ENCODE peak calls at places on chromosomes 4 and X, in six cellular contexts. L, A, P, I, F and U are unnamed samples.

GRCh38 chr4:141046255-141046654 is 87.0 kb downstream of the RNF150 start:
- DNase-seq in L (no peak), A (no peak), P (no peak), I (peak), F (peak), U (peak)

GRCh38 chrX:46912673-46913491 is 661 bp downstream of the JADE3 start:
- DNase-seq in L (peak), A (peak), P (no peak), I (peak), F (no peak), U (peak)

GRCh38 chr4:105057370-105058096 is 89.1 kb upstream of the TET2 start:
- DNase-seq in L (no peak), A (no peak), P (no peak), I (no peak), F (no peak), U (no peak)

GRCh38 chr4:40530961-40531635 is 98.6 kb downstream of the RBM47 start:
- DNase-seq in L (peak), A (no peak), P (no peak), I (no peak), F (no peak), U (no peak)

GRCh38 chr4:101022151-101023024 is 324.9 kb downstream of the PPP3CA start:
- DNase-seq in L (no peak), A (no peak), P (no peak), I (no peak), F (no peak), U (peak)

GRCh38 chr4:31291238-31291637 is 571.1 kb downstream of the PCDH7 start:
- DNase-seq in L (no peak), A (no peak), P (no peak), I (no peak), F (no peak), U (no peak)

GRCh38 chrX:49282647-49283011 is 13.0 kb downstream of the PPP1R3F start:
- DNase-seq in L (no peak), A (no peak), P (no peak), I (no peak), F (peak), U (peak)

GRCh38 chrX:17443546-17443945 is 68.5 kb downstream of the NHS start:
- DNase-seq in L (no peak), A (no peak), P (no peak), I (no peak), F (no peak), U (peak)

GRCh38 chr4:148376151-148376550 is 66.1 kb downstream of the NR3C2 start:
- DNase-seq in L (peak), A (no peak), P (no peak), I (peak), F (peak), U (no peak)

GRCh38 chr4:110009526-110009925 is 96.8 kb downstream of the EGF start:
- DNase-seq in L (no peak), A (no peak), P (no peak), I (no peak), F (no peak), U (no peak)

GRCh38 chr4:12472082-12472481 is 1012.1 kb downstream of the RAB28 start:
- DNase-seq in L (peak), A (no peak), P (no peak), I (peak), F (no peak), U (no peak)

GRCh38 chr4:87982446-87982845 is 6.9 kb downstream of the SPP1 start:
- DNase-seq in L (no peak), A (no peak), P (no peak), I (no peak), F (no peak), U (peak)

GRCh38 chr4:89356086-89356485 is 48.5 kb upstream of the GPRIN3 start:
- DNase-seq in L (no peak), A (no peak), P (no peak), I (no peak), F (no peak), U (peak)

GRCh38 chr4:142041788-142042187 is 405.4 kb downstream of the IL15 start:
- DNase-seq in L (no peak), A (no peak), P (no peak), I (no peak), F (no peak), U (no peak)

GRCh38 chrX:131778269-131779218 is 234.7 kb downstream of the OR13H1 start:
- DNase-seq in L (peak), A (no peak), P (peak), I (no peak), F (no peak), U (peak)

GRCh38 chrX:131779313-131779712 is 235.4 kb downstream of the OR13H1 start:
- DNase-seq in L (no peak), A (no peak), P (no peak), I (no peak), F (no peak), U (no peak)

GRCh38 chrX:131789664-131790063 is 233.4 kb upstream of the STK26 start:
- DNase-seq in L (no peak), A (no peak), P (no peak), I (no peak), F (no peak), U (no peak)

DNA sequence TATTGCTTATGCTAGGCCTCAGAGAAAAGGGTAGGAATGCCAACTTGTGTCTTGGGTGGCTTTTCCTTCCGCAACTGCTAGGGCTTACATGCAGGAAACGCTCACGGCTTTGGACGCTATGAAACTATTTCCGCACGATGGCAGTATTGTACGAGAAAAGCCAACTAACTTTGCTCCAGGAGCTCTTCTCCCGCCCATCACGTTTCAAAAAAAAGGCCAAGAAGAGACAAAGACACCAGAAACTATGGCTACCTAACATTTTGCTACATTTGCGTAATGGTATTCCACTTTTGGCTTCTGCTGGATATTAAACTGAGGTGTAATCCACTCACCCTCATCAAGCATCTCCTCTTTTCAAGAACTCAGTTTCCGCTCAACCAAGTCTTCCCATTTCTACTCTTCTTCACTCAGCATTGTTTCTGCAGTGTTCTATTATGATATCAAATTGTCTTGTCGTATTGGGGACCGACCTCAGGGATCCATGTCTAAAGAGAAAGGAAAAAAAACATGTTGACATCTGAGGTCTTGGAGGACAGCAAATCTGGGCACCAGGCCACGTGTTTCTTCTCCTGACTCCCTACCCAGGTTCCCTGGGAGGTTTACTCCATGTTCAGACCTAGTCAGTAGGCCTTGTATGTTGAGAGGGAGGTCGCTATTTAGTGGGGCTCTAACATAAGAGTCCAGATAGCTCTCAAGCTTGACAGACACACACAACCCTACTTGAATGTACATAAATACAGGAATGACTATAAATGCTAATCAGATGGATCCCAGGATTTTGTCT is 239.4 kb upstream of the STK26 start:
- DNase-seq in L (peak), A (no peak), P (no peak), I (no peak), F (no peak), U (peak)
- TF ChIP-seq CTCF in L (no peak), A (no peak), P (no peak), I (no peak), F (no peak), U (peak)

GRCh38 chr4:154332681-154333421 is 158.7 kb downstream of the DCHS2 start:
- DNase-seq in L (peak), A (peak), P (no peak), I (no peak), F (no peak), U (peak)
- H3K4me3 ChIP-seq in L (peak), A (no peak), P (peak), I (no peak), F (no peak), U (peak)

GRCh38 chr4:128608006-128608405 is 201.5 kb upstream of the JADE1 start:
- DNase-seq in L (no peak), A (no peak), P (no peak), I (no peak), F (no peak), U (no peak)
- TF ChIP-seq CTCF in L (no peak), A (no peak), P (no peak), I (no peak), F (no peak), U (no peak)

GRCh38 chr4:158929939-158930344 is 161.1 kb downstream of the FNIP2 start:
- DNase-seq in L (no peak), A (no peak), P (no peak), I (no peak), F (no peak), U (no peak)
- H3K4me3 ChIP-seq in L (no peak), A (no peak), P (no peak), I (no peak), F (no peak), U (no peak)

DNA sequence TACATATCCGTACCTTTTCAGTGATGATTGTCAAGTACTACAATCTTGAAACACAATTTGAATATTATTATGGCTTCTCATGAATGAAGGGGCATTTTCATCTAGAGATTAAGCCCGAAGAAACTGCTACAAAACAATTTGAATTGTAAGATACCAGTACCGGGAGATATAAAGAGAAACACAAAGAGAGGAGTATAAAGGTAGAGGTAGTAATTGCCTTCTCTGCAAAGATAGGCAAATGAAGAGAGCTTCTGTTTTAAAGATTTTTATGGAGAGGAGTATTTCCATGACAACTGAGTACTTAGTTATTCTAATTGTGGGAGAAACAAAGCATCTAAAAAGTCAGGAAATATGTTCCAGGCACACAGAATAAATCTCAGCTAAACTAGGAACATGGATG is 25.3 kb upstream of the KCNIP4 start:
- DNase-seq in L (no peak), A (no peak), P (no peak), I (no peak), F (no peak), U (no peak)
- TF ChIP-seq CTCF in L (no peak), A (no peak), P (no peak), I (no peak), F (no peak), U (no peak)